ENCODE peak calls at places on chromosomes 7 and 10, in five cellular contexts. One of them, this sample, is unnamed.

GRCh38 chr7:82443801-82444219 is 233 bp upstream of the CACNA2D1 start:
- DNase-seq in NCI-H2029: peak; percentile 70
- DNase-seq in substantia nigra: peak; percentile 56
- DNase-seq in uterus: peak; percentile 81
- DNase-seq in GM23248: peak; percentile 92
- DNase-seq in this sample: peak; percentile 85

GRCh38 chr10:48605786-48606529 is 1.1 kb upstream of the ARHGAP22 start:
- DNase-seq in NCI-H2029: no peak
- DNase-seq in substantia nigra: no peak
- DNase-seq in uterus: no peak
- DNase-seq in GM23248: peak; percentile 77
- DNase-seq in this sample: peak; percentile 65

GRCh38 chr10:96367470-96367869 is 8.7 kb upstream of the OPALIN start:
- DNase-seq in NCI-H2029: no peak
- DNase-seq in substantia nigra: no peak
- DNase-seq in uterus: no peak
- DNase-seq in GM23248: no peak
- DNase-seq in this sample: no peak

GRCh38 chr10:124093076-124093773 is at the start of gene CHST15:
- DNase-seq in NCI-H2029: no peak
- DNase-seq in substantia nigra: no peak
- DNase-seq in uterus: peak; percentile 39
- DNase-seq in GM23248: peak; percentile 38
- DNase-seq in this sample: peak; percentile 70

GRCh38 chr7:102096706-102097427 is 189.8 kb upstream of the SH2B2 start:
- DNase-seq in NCI-H2029: no peak
- DNase-seq in substantia nigra: no peak
- DNase-seq in uterus: no peak
- DNase-seq in GM23248: no peak
- DNase-seq in this sample: no peak

GRCh38 chr10:5948999-5949759 is 28.2 kb downstream of the IL15RA start:
- DNase-seq in NCI-H2029: no peak
- DNase-seq in substantia nigra: no peak
- DNase-seq in uterus: peak; percentile 75
- DNase-seq in GM23248: peak; percentile 76
- DNase-seq in this sample: peak; percentile 57

GRCh38 chr10:14016011-14016536 is 314.6 kb downstream of the FRMD4A start:
- DNase-seq in NCI-H2029: no peak
- DNase-seq in substantia nigra: no peak
- DNase-seq in uterus: no peak
- DNase-seq in GM23248: no peak
- DNase-seq in this sample: peak; percentile 6

GRCh38 chr10:94591461-94592205 is 46.0 kb downstream of the HELLS start:
- DNase-seq in NCI-H2029: no peak
- DNase-seq in substantia nigra: no peak
- DNase-seq in uterus: no peak
- DNase-seq in GM23248: no peak
- DNase-seq in this sample: no peak

GRCh38 chr10:116748041-116748440 is 5.7 kb upstream of the HSPA12A start:
- DNase-seq in NCI-H2029: no peak
- DNase-seq in substantia nigra: no peak
- DNase-seq in uterus: no peak
- DNase-seq in GM23248: peak; percentile 77
- DNase-seq in this sample: peak; percentile 58

GRCh38 chr10:59240581-59241183 is 64.2 kb downstream of the PHYHIPL start:
- DNase-seq in NCI-H2029: peak; percentile 4
- DNase-seq in substantia nigra: no peak
- DNase-seq in uterus: no peak
- DNase-seq in GM23248: peak; percentile 72
- DNase-seq in this sample: peak; percentile 33

GRCh38 chr10:61313460-61313859 is 139.7 kb downstream of the TMEM26 start:
- DNase-seq in NCI-H2029: no peak
- DNase-seq in substantia nigra: no peak
- DNase-seq in uterus: no peak
- DNase-seq in GM23248: peak; percentile 12
- DNase-seq in this sample: peak; percentile 24

GRCh38 chr7:73718905-73719805 is at the start of gene STX1A:
- DNase-seq in NCI-H2029: peak; percentile 45
- DNase-seq in substantia nigra: peak; percentile 27
- DNase-seq in uterus: peak; percentile 77
- DNase-seq in GM23248: peak; percentile 93
- DNase-seq in this sample: peak; percentile 77

GRCh38 chr7:105707967-105708580 is 126.8 kb upstream of the EFCAB10 start:
- DNase-seq in NCI-H2029: no peak
- DNase-seq in substantia nigra: no peak
- DNase-seq in uterus: no peak
- DNase-seq in GM23248: no peak
- DNase-seq in this sample: peak; percentile 54

GRCh38 chr10:51960494-51960895 is 261.1 kb upstream of the CSTF2T start:
- DNase-seq in NCI-H2029: no peak
- DNase-seq in substantia nigra: no peak
- DNase-seq in uterus: no peak
- DNase-seq in GM23248: peak; percentile 84
- DNase-seq in this sample: peak; percentile 38

GRCh38 chr10:77892021-77892739 is 34.4 kb downstream of the DLG5 start:
- DNase-seq in NCI-H2029: no peak
- DNase-seq in substantia nigra: no peak
- DNase-seq in uterus: no peak
- DNase-seq in GM23248: no peak
- DNase-seq in this sample: no peak

GRCh38 chr7:39919646-39920045 is 30.4 kb upstream of the CDK13 start:
- DNase-seq in NCI-H2029: no peak
- DNase-seq in substantia nigra: no peak
- DNase-seq in uterus: no peak
- DNase-seq in GM23248: no peak
- DNase-seq in this sample: no peak

GRCh38 chr10:79434816-79435215 is 10.6 kb downstream of the ZCCHC24 start:
- DNase-seq in NCI-H2029: no peak
- DNase-seq in substantia nigra: no peak
- DNase-seq in uterus: peak; percentile 66
- DNase-seq in GM23248: peak; percentile 86
- DNase-seq in this sample: peak; percentile 61

GRCh38 chr7:466465-467191 is 53.0 kb downstream of the PDGFA start:
- DNase-seq in NCI-H2029: no peak
- DNase-seq in substantia nigra: no peak
- DNase-seq in uterus: peak; percentile 6
- DNase-seq in GM23248: no peak
- DNase-seq in this sample: no peak

GRCh38 chr7:107909445-107909844 is 18.5 kb downstream of the DLD start:
- DNase-seq in NCI-H2029: no peak
- DNase-seq in substantia nigra: no peak
- DNase-seq in uterus: no peak
- DNase-seq in GM23248: no peak
- DNase-seq in this sample: no peak

GRCh38 chr7:124284937-124285336 is 252.1 kb upstream of the TMEM229A start:
- DNase-seq in NCI-H2029: no peak
- DNase-seq in substantia nigra: no peak
- DNase-seq in uterus: no peak
- DNase-seq in GM23248: no peak
- DNase-seq in this sample: no peak

GRCh38 chr10:73911553-73912004 is 647 bp downstream of the PLAU start:
- DNase-seq in NCI-H2029: no peak
- DNase-seq in substantia nigra: no peak
- DNase-seq in uterus: no peak
- DNase-seq in GM23248: peak; percentile 14
- DNase-seq in this sample: no peak

GRCh38 chr7:51316666-51317581 is at the start of gene COBL:
- DNase-seq in NCI-H2029: peak; percentile 44
- DNase-seq in substantia nigra: no peak
- DNase-seq in uterus: no peak
- DNase-seq in GM23248: peak; percentile 38
- DNase-seq in this sample: no peak

GRCh38 chr7:122970740-122971725 is 24.5 kb downstream of the TAS2R16 start:
- DNase-seq in NCI-H2029: peak; percentile 76
- DNase-seq in substantia nigra: no peak
- DNase-seq in uterus: no peak
- DNase-seq in GM23248: no peak
- DNase-seq in this sample: no peak

GRCh38 chr10:128631801-128632241 is 505.6 kb upstream of the MKI67 start:
- DNase-seq in NCI-H2029: no peak
- DNase-seq in substantia nigra: no peak
- DNase-seq in uterus: no peak
- DNase-seq in GM23248: peak; percentile 57
- DNase-seq in this sample: no peak

GRCh38 chr7:51685794-51686193 is 369.2 kb upstream of the COBL start:
- DNase-seq in NCI-H2029: no peak
- DNase-seq in substantia nigra: no peak
- DNase-seq in uterus: no peak
- DNase-seq in GM23248: no peak
- DNase-seq in this sample: no peak

GRCh38 chr10:91944880-91945630 is 21.5 kb downstream of the BTAF1 start:
- DNase-seq in NCI-H2029: no peak
- DNase-seq in substantia nigra: no peak
- DNase-seq in uterus: no peak
- DNase-seq in GM23248: peak; percentile 74
- DNase-seq in this sample: peak; percentile 70

GRCh38 chr7:2688409-2689342 is 674 bp downstream of the AMZ1 start:
- DNase-seq in NCI-H2029: no peak
- DNase-seq in substantia nigra: no peak
- DNase-seq in uterus: no peak
- DNase-seq in GM23248: peak; percentile 55
- DNase-seq in this sample: peak; percentile 36

GRCh38 chr10:51224610-51225230 is 150.4 kb downstream of the PRKG1 start:
- DNase-seq in NCI-H2029: no peak
- DNase-seq in substantia nigra: no peak
- DNase-seq in uterus: no peak
- DNase-seq in GM23248: peak; percentile 86
- DNase-seq in this sample: peak; percentile 70

GRCh38 chr7:114900127-114900526 is 21.8 kb upstream of the MDFIC start:
- DNase-seq in NCI-H2029: no peak
- DNase-seq in substantia nigra: no peak
- DNase-seq in uterus: no peak
- DNase-seq in GM23248: no peak
- DNase-seq in this sample: no peak

GRCh38 chr7:78099715-78100477 is 301.3 kb downstream of the PHTF2 start:
- DNase-seq in NCI-H2029: no peak
- DNase-seq in substantia nigra: no peak
- DNase-seq in uterus: no peak
- DNase-seq in GM23248: peak; percentile 72
- DNase-seq in this sample: peak; percentile 76

GRCh38 chr7:93972029-93972725 is 32.0 kb downstream of the BET1 start:
- DNase-seq in NCI-H2029: no peak
- DNase-seq in substantia nigra: no peak
- DNase-seq in uterus: no peak
- DNase-seq in GM23248: no peak
- DNase-seq in this sample: no peak

GRCh38 chr7:34039033-34039432 is 133.7 kb downstream of the BMPER start:
- DNase-seq in NCI-H2029: no peak
- DNase-seq in substantia nigra: no peak
- DNase-seq in uterus: no peak
- DNase-seq in GM23248: peak; percentile 18
- DNase-seq in this sample: no peak

This sample was measured in EL.